ENCODE peak calls at places on chromosomes 4 and X, in five cellular contexts. K is hepatocyte, H is coronary artery, G is neural crest cell, V is omental fat pad. Y is an unnamed sample.

GRCh38 chrX:120549483-120550452 is 11.0 kb downstream of the CUL4B start:
- DNase-seq in G (no peak), H (no peak), V (no peak), K (peak), Y (peak)

GRCh38 chrX:30156880-30157560 is 58.3 kb upstream of the MAGEB2 start:
- DNase-seq in V (no peak), H (no peak), G (no peak), K (no peak), Y (no peak)

GRCh38 chr4:156820931-156821330 is 150.7 kb downstream of the PDGFC start:
- DNase-seq in K (no peak), H (no peak), G (no peak), V (no peak), Y (no peak)

GRCh38 chrX:13742397-13743176 is 8.0 kb downstream of the OFD1 start:
- DNase-seq in K (peak), G (no peak), V (no peak), H (no peak), Y (peak)

GRCh38 chrX:119218198-119218597 is 17.9 kb upstream of the PGRMC1 start:
- DNase-seq in H (no peak), V (no peak), G (no peak), K (no peak), Y (no peak)

GRCh38 chrX:12685541-12685940 is 105.7 kb upstream of the PRPS2 start:
- DNase-seq in H (no peak), K (no peak), G (no peak), V (no peak), Y (no peak)

GRCh38 chrX:38220024-38220935 is at the start of gene SRPX:
- DNase-seq in G (peak), H (no peak), V (no peak), K (peak), Y (peak)

GRCh38 chr4:107247738-107248137 is 211.6 kb upstream of the DKK2 start:
- DNase-seq in H (no peak), V (no peak), G (no peak), K (peak), Y (no peak)

GRCh38 chr4:147370881-147371280 is 110.0 kb upstream of the EDNRA start:
- DNase-seq in V (no peak), H (no peak), G (no peak), K (peak), Y (no peak)

GRCh38 chr4:152024881-152025280 is 264.1 kb upstream of the GATB start:
- DNase-seq in G (no peak), H (no peak), V (no peak), K (no peak), Y (no peak)

GRCh38 chr4:20760053-20760452 is 59.8 kb downstream of the PACRGL start:
- DNase-seq in V (no peak), K (peak), G (no peak), H (no peak), Y (no peak)

GRCh38 chrX:150841466-150842197 is 56.8 kb downstream of the CD99L2 start:
- DNase-seq in V (no peak), G (no peak), H (no peak), K (no peak), Y (no peak)

GRCh38 chrX:130975947-130976346 is 72.9 kb upstream of the ENOX2 start:
- DNase-seq in K (peak), H (no peak), G (peak), V (no peak), Y (peak)

GRCh38 chrX:78747471-78747870 is at the start of gene LPAR4:
- DNase-seq in H (no peak), K (peak), G (peak), V (no peak), Y (no peak)

GRCh38 chrX:10833299-10834169 is 213.1 kb upstream of the MID1 start:
- DNase-seq in V (no peak), K (peak), H (no peak), G (peak), Y (peak)

GRCh38 chr4:114136067-114136466 is 156.6 kb upstream of the ARSJ start:
- DNase-seq in G (no peak), K (no peak), H (no peak), V (no peak), Y (no peak)

GRCh38 chr4:110636677-110637407 is 14.0 kb upstream of the PITX2 start:
- DNase-seq in H (peak), G (no peak), V (no peak), K (peak), Y (no peak)

GRCh38 chr4:98283219-98284199 is 22.3 kb downstream of the RAP1GDS1 start:
- DNase-seq in G (no peak), H (no peak), K (no peak), V (no peak), Y (no peak)

GRCh38 chr4:102387552-102388150 is 42.4 kb upstream of the SLC39A8 start:
- DNase-seq in G (no peak), H (no peak), V (no peak), K (no peak), Y (no peak)

GRCh38 chrX:27815209-27815608 is 7.4 kb downstream of the MAGEB10 start:
- DNase-seq in G (no peak), K (no peak), H (no peak), V (no peak), Y (no peak)

GRCh38 chr4:63841266-63841665 is 568.0 kb downstream of the TECRL start:
- DNase-seq in K (no peak), V (no peak), H (no peak), G (no peak), Y (no peak)

GRCh38 chr4:86223472-86223871 is 136.4 kb downstream of the MAPK10 start:
- DNase-seq in H (no peak), G (no peak), V (no peak), K (peak), Y (peak)

GRCh38 chr4:41935652-41936021 is 408 bp downstream of the TMEM33 start:
- DNase-seq in G (no peak), H (no peak), K (peak), V (no peak), Y (no peak)

GRCh38 chrX:39690541-39691415 is 407.0 kb downstream of the BCOR start:
- DNase-seq in K (no peak), H (no peak), V (no peak), G (no peak), Y (no peak)

GRCh38 chr4:100288811-100289529 is 98.7 kb upstream of the DDIT4L start:
- DNase-seq in G (no peak), K (no peak), V (no peak), H (no peak), Y (no peak)

GRCh38 chr4:147779449-147779848 is 47.6 kb downstream of the ARHGAP10 start:
- DNase-seq in V (no peak), K (no peak), H (no peak), G (no peak), Y (no peak)

GRCh38 chr4:37970702-37971101 is 10.5 kb downstream of the PTTG2 start:
- DNase-seq in K (no peak), H (peak), G (no peak), V (peak), Y (peak)
- TF ChIP-seq CTCF in K (peak), H (no peak), G (peak), V (no peak), Y (peak)

GRCh38 chr4:83387922-83388676 is 53.5 kb upstream of the HPSE start:
- DNase-seq in V (no peak), H (no peak), G (no peak), K (no peak), Y (no peak)

GRCh38 chr4:83389037-83389755 is 54.5 kb upstream of the HPSE start:
- DNase-seq in H (no peak), V (no peak), G (no peak), K (no peak), Y (no peak)

GRCh38 chr4:83389756-83390505 is 55.3 kb upstream of the HPSE start:
- DNase-seq in K (no peak), V (no peak), G (no peak), H (no peak), Y (no peak)

GRCh38 chr4:83390965-83391364 is 56.3 kb upstream of the HPSE start:
- DNase-seq in G (no peak), H (no peak), K (no peak), V (no peak), Y (no peak)

GRCh38 chr4:83386931-83387897 is 52.6 kb upstream of the HPSE start:
- DNase-seq in V (no peak), G (no peak), K (no peak), H (no peak), Y (no peak)
- TF ChIP-seq CTCF in V (no peak), G (no peak), K (peak), H (no peak), Y (no peak)

DNA sequence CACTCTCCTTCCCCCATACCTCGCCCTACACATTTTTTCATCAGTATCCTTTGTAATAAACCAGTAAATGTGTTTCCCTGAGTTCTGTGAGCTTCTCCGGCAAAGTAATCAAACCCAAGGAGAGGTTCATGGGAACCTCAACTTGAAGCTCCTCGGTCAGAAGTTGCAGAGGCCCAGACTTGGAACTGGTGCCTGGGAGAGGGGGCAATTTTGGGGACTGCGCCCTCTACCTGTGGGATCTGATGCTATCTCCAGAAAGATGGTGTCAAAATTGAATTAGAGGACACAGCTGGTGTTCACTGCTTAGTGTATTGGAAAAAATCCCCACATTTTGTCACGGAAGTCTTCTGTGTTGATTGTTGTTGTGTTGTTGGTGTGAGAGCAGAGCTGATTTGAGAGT is 70.6 kb downstream of the ATP11C start:
- DNase-seq in H (no peak), G (no peak), K (no peak), V (no peak), Y (no peak)
- TF ChIP-seq CTCF in H (no peak), G (no peak), K (no peak), V (no peak), Y (no peak)

GRCh38 chr4:123398803-123399637 is 2.4 kb downstream of the SPRY1 start:
- DNase-seq in V (no peak), K (peak), H (peak), G (peak), Y (peak)

GRCh38 chr4:123398151-123398802 is 1.7 kb downstream of the SPRY1 start:
- DNase-seq in G (peak), H (peak), K (peak), V (no peak), Y (peak)

GRCh38 chr4:123401466-123402175 is 5.0 kb downstream of the SPRY1 start:
- DNase-seq in V (no peak), K (no peak), H (no peak), G (no peak), Y (no peak)

GRCh38 chr4:123397276-123398150 is 918 bp downstream of the SPRY1 start:
- DNase-seq in V (no peak), G (peak), K (peak), H (peak), Y (peak)

DNA sequence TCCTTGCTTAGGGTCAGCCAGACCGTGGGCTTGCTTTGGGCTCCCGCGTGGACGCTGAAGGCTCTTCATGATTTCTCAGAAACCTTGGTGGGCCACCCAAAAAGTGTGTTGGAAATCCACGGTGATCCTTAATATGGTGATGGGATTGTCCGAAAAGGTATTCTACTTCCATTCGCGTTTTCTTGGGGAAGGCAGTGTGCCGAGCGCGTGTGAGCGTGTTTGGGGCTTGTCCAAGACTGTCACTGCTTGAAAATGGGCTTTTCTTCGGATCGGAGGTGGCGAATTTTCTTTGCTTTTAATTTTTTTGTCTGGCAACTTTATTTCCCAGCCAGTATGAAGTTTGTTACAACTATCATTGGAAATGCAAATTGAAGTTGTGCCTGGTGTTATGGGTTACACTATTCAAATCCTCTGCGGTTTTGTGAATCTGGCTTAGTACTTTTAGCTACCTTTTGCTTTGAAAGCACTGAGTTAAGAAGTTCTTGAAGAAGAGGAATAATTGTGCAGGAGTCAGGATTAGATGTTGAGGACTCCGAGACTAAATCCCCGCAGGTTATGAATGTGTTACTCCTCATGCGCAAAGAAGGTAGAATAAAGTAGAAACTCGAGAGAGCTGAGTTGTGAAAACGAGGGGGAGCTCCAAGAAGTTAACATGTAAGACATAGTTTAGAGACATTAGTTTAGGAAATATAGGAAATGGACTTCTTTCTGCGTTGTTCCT is 3.2 kb downstream of the SPRY1 start:
- DNase-seq in G (no peak), K (no peak), V (no peak), H (no peak), Y (no peak)
- TF ChIP-seq CTCF in G (no peak), K (no peak), V (no peak), H (no peak), Y (no peak)

DNA sequence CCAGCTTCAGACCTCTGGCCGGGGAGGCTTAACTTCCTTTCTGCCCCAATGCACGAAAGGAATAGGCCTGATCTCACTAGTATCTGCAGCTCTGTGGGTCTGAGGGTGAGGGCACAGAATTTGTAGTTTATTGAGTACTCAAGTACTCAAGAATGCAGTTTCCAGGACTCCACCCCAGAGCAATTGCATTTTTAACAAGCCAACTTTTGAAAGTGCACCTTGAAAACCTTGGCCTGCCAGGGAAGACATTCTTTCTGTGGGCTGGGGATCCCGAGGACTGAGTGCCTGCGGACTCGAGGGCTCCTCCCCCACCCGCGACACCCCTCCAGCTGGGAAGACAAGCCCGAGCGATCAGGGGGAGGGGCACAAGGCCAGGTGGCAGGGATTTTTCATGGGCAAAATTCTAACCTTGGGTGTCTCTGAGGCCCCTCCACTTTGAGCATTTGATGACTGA is 22.4 kb downstream of the RS1 start:
- DNase-seq in G (no peak), H (no peak), K (peak), V (no peak), Y (no peak)
- TF ChIP-seq CTCF in G (no peak), H (no peak), K (no peak), V (no peak), Y (no peak)

DNA sequence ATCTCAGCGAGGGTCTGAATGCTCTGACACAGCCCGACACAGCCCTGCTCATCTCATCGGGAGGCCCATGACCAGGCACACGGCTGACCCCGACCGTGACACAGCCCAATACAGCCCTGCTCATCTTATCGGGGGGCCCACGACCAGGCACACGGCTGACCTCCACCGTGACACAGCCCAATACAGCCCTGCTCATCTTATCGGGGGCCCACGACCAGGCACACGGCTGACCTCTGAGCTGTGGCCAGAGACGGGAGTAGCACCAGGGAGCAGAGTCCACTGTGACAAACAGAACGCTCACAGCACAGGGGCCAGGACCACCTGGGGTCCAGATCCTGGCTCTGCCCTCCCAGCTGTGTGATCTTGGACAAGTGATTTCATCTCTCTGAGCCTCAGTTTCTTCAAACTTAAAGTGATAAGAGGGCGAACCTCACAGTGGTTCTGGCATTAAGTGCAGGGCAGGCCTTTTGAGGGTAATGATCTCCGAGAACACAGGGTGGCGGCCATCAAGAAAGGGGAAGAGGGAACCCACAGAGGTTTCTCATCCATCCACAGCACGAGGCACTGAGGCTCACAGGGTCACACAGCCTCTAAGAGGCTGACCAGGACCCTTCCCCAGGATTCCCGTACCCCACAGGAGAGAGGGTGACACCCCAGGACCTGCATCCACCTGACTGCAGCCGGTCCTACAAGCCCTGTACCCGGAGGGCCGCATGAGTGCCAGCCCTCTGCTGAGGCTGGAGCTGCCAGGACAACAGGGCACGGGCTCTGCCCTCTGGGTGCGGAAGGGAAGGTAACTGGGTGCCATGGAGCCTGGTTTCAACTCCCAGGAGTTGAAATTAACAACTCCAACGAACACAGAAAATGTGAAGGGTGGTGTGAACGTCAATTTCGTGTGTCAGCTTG is 60.1 kb downstream of the WFS1 start:
- DNase-seq in H (no peak), K (no peak), V (no peak), G (no peak), Y (no peak)
- TF ChIP-seq CTCF in H (no peak), K (no peak), V (no peak), G (no peak), Y (no peak)

DNA sequence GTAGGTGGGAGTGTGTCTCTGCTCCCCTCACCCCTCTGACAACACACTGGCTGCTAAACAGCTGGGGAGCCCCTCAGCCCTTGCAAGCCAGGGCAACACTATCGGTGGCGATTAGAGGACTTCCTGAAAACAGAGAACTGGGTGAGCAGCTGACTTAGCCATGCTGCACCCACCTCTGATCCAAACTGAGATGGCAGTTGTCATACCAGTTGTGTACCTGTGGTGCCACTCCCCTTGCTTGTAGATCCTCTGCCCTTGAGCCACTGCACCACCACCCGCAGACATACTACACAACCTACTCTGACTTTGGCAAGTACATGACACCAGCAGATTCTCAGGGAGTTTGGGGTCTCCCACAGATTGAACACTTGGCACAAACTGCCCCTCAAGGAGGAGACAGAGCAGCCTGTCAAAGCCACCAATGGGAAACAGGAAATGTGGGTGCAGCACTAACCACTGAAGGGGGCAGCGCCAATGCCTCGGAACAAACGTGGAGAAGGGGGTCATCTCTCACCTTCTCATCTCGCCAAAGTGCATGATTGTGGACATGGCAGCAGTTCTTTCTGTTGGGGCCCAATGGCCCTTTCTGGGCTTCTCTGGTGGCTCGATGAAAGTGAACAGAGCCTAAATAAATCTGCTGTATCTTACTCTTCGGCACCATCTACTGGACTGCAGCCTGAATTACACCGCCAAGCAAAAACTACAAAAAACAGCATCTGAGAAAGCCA is 119.8 kb downstream of the NEK1 start:
- DNase-seq in H (no peak), V (no peak), G (peak), K (peak), Y (peak)
- TF ChIP-seq CTCF in H (peak), V (no peak), G (peak), K (peak), Y (peak)

GRCh38 chr4:158254328-158254727 is 44.0 kb downstream of the TMEM144 start:
- DNase-seq in K (no peak), G (no peak), H (no peak), V (no peak), Y (no peak)

GRCh38 chr4:158261480-158261879 is 51.2 kb downstream of the TMEM144 start:
- DNase-seq in K (no peak), V (no peak), G (no peak), H (no peak), Y (no peak)

GRCh38 chr4:158255727-158256324 is 45.5 kb downstream of the TMEM144 start:
- DNase-seq in G (no peak), H (no peak), K (peak), V (no peak), Y (peak)

GRCh38 chr4:158259955-158260575 is 49.8 kb downstream of the TMEM144 start:
- DNase-seq in G (no peak), H (no peak), V (no peak), K (peak), Y (no peak)
- TF ChIP-seq CTCF in G (peak), H (peak), V (no peak), K (peak), Y (no peak)

GRCh38 chr4:1664141-1664540 is 20.0 kb downstream of the FAM53A start:
- DNase-seq in V (no peak), K (no peak), H (no peak), G (no peak), Y (no peak)

GRCh38 chr4:1666391-1666790 is 17.7 kb downstream of the FAM53A start:
- DNase-seq in G (no peak), K (no peak), H (no peak), V (no peak), Y (no peak)

GRCh38 chr4:1661695-1662094 is 22.4 kb downstream of the FAM53A start:
- DNase-seq in V (no peak), G (no peak), K (no peak), H (no peak), Y (no peak)

GRCh38 chr4:1660948-1661677 is 23.0 kb downstream of the FAM53A start:
- DNase-seq in H (no peak), V (no peak), K (no peak), G (no peak), Y (no peak)

GRCh38 chr4:1663549-1663948 is 20.6 kb downstream of the FAM53A start:
- DNase-seq in H (no peak), K (no peak), V (no peak), G (no peak), Y (no peak)
- TF ChIP-seq CTCF in H (no peak), K (no peak), V (no peak), G (no peak), Y (no peak)